ENCODE peak calls at places on chromosomes 13 and 19, in six cellular contexts. H is IMR-90, V is colonic mucosa, Y is GM23248, C is SK-N-SH, N is mesenchymal stem cell. I is an unnamed sample.

GRCh38 chr19:51572415-51572814 is 1.3 kb downstream of the ZNF175 start:
- DNase-seq in Y (peak), H (peak), C (no peak), V (no peak), N (peak), I (no peak)

GRCh38 chr19:10699650-10700335 is 1.4 kb upstream of the QTRT1 start:
- DNase-seq in H (peak), C (peak), V (peak), N (peak), Y (peak), I (no peak)

GRCh38 chr13:81987677-81988357 is 1646.9 kb upstream of the SPRY2 start:
- DNase-seq in H (no peak), C (no peak), V (no peak), N (no peak), Y (no peak), I (no peak)

GRCh38 chr19:40190891-40191835 is at the start of gene MAP3K10:
- DNase-seq in N (peak), Y (peak), V (peak), H (peak), C (peak), I (no peak)

GRCh38 chr13:41577437-41577836 is 120.1 kb downstream of the RGCC start:
- DNase-seq in V (peak), C (no peak), N (peak), H (peak), Y (peak), I (no peak)

GRCh38 chr19:5292843-5293606 is 47.6 kb downstream of the PTPRS start:
- DNase-seq in H (peak), V (peak), N (peak), C (peak), Y (peak), I (no peak)

GRCh38 chr13:41696163-41697003 is 239.0 kb downstream of the RGCC start:
- DNase-seq in N (peak), H (peak), C (no peak), V (no peak), Y (peak), I (no peak)

GRCh38 chr13:63435668-63436275 is 2020.1 kb upstream of the PCDH20 start:
- DNase-seq in V (no peak), C (no peak), N (peak), Y (peak), H (peak), I (no peak)

GRCh38 chr19:12841094-12841493 is 2.8 kb downstream of the MAST1 start:
- DNase-seq in V (no peak), N (peak), H (peak), Y (peak), C (peak), I (no peak)

GRCh38 chr13:62250501-62251175 is 835.0 kb upstream of the PCDH20 start:
- DNase-seq in Y (peak), C (no peak), V (no peak), N (peak), H (no peak), I (peak)

GRCh38 chr19:38852231-38853044 is 2.7 kb upstream of the HNRNPL start:
- DNase-seq in H (peak), Y (peak), N (peak), C (peak), V (peak), I (no peak)

GRCh38 chr13:110334841-110335490 is 27.9 kb downstream of the COL4A2 start:
- DNase-seq in H (no peak), N (no peak), Y (no peak), C (no peak), V (no peak), I (no peak)

GRCh38 chr13:98401936-98402335 is 175.0 kb downstream of the STK24 start:
- DNase-seq in V (no peak), Y (no peak), H (no peak), N (no peak), C (no peak), I (no peak)

DNA sequence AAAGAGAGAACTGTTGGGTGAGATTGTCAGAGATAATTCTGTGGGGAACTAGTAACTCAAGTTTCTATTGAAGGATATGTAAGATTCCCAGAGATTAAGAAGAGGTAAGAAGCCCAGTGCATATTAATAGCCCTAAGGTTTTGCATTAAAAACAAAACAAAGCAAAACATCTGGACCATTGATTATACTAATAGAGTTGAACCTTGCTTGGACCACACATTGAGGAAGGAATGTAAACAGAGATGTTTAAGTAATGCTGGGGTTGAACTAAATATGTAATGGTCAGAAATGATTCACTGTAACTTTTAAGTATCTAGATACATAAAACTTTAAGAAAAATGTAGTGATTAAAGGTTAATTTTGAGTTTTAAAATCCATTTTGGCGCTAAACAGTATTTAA is 1770.0 kb downstream of the PCDH9 start:
- DNase-seq in Y (no peak), H (peak), C (no peak), N (peak), V (no peak), I (no peak)
- H3K9ac ChIP-seq in Y (no peak), H (no peak), C (no peak), N (no peak), V (no peak), I (no peak)

DNA sequence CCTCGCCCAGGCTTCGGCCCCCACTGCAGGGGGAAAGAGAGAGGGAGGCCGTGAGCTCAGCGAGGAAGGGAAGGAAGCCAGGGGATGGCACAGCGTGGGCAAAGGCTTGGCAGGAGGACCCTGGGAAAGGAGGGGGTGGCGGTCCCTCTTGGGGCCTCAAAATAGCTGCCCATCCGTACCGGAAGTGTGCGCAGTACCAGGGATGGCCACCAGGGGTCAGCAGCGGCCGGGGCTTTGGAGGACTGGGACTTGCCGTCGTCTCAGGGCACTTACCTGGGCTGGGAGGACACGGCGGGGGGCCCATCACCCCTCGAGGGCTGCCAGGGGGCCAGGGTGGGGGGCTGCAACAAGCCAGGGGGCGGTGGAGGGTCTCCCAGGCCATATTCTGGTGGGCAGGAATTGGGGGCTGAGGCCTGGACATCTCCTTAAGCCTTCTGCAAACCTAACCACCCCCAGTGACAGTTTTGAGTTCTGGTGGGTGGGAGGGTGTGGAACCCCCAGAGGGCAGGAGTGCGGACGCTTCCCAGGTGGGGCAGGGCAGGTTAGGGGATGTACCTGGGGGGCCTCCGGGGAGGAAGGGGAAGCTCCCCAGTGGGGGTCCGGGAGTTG is 7.8 kb upstream of the TMEM161A start:
- DNase-seq in N (peak), H (peak), C (peak), Y (peak), V (peak), I (no peak)
- H3K9ac ChIP-seq in N (no peak), H (peak), C (no peak), Y (peak), V (no peak), I (no peak)

DNA sequence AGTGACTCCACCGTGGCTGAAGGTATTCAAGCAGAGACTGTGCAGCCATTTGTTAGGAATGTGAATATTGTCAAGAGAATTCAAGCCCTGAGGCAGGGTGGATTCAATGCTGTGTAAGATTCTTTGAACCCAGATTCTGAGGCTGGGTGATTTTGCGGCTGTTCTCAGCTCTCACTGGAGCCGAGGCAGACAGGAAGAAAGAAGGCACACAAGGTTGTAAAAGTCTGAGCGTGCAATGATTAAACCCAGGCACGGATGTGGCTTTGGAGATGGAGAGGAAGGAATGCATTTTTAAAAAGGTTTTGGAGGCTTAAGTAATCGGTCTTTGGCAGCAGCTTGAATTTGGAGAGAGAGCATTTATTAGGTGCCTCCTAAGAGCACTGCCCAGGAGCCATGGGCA is 187.9 kb downstream of the KATNAL1 start:
- DNase-seq in Y (peak), C (no peak), V (no peak), N (peak), H (peak), I (peak)
- H3K9ac ChIP-seq in Y (peak), C (no peak), V (peak), N (peak), H (no peak), I (peak)

GRCh38 chr13:31042084-31042483 is 109.6 kb downstream of the TEX26 start:
- DNase-seq in V (no peak), C (no peak), H (no peak), Y (no peak), N (no peak), I (no peak)

GRCh38 chr13:31037874-31038475 is 105.5 kb downstream of the TEX26 start:
- DNase-seq in N (no peak), C (no peak), Y (no peak), H (no peak), V (no peak), I (no peak)

GRCh38 chr13:31037351-31037750 is 104.9 kb downstream of the TEX26 start:
- DNase-seq in H (no peak), Y (no peak), N (no peak), C (no peak), V (no peak), I (no peak)

GRCh38 chr13:31036717-31037116 is 104.3 kb downstream of the TEX26 start:
- DNase-seq in Y (no peak), H (no peak), C (no peak), V (no peak), N (no peak), I (no peak)

DNA sequence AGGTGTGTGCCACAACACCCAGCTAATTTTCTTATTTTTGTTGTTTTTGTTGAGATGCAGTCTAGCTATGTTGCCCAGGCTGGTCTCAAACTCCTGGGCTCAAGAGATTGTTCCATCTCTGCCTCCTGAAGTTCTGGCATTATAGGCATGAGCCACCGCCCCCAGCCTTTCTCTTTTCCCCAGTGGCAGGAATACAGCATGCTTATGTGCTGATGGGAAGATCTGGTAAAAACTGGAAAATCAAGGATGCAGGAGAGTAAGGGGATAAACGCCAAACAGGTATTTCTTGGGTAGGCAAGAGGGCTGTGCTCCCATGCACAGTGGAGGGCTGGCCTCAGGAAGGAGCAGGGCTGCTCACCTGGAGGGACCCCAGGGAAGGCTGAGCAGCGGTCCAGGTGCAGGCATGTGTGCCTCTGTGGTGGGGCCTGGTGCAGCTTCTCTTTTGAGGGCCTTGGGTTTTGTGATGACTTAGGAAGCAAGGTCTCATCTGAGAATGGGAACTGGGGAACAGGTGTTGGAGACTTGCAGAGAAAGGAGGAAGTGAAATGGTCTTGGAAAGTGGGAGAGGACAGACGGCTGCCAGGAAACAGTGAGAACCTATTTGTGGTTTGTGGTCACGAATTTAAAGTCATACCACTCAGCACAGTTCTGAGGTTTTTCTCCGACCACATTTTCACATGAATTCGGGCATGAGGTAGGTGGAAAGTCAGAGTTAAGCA is 106.5 kb downstream of the TEX26 start:
- DNase-seq in Y (peak), V (no peak), C (no peak), N (peak), H (peak), I (no peak)
- H3K9ac ChIP-seq in Y (no peak), V (no peak), C (no peak), N (no peak), H (no peak), I (no peak)

DNA sequence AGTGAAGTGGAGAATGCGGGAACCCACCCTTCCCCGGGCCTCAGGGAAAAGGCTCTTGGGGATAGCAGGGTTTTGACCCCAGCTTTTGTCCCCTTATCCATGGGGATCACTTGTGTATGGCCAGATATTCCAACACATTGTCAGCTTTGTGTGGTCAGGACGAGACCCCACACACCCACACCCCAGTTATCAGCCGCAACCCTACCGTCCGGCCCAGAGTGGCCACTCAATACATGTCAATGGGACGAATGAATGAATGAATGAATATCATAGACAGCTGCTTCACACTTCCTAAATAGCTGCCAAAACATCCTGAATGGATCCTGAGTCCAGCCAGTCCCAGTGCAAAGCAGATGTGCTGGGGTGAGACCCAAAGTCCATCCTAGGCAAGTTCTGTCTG is 64.6 kb downstream of the TSHZ3 start:
- DNase-seq in V (no peak), Y (no peak), H (no peak), N (no peak), C (no peak), I (no peak)
- H3K9ac ChIP-seq in V (no peak), Y (no peak), H (no peak), N (peak), C (no peak), I (no peak)

GRCh38 chr13:23506821-23507210 is 63.4 kb upstream of the TNFRSF19 start:
- DNase-seq in N (peak), H (peak), Y (peak), V (no peak), C (peak), I (no peak)

GRCh38 chr13:23510544-23510916 is 59.7 kb upstream of the TNFRSF19 start:
- DNase-seq in C (no peak), N (peak), H (no peak), V (no peak), Y (peak), I (no peak)

GRCh38 chr13:23510979-23511735 is 59.1 kb upstream of the TNFRSF19 start:
- DNase-seq in V (no peak), H (peak), C (no peak), N (peak), Y (peak), I (no peak)

GRCh38 chr13:23512762-23513395 is 57.3 kb upstream of the TNFRSF19 start:
- DNase-seq in Y (no peak), N (no peak), H (no peak), C (no peak), V (no peak), I (no peak)

GRCh38 chr13:23509781-23510543 is 60.2 kb upstream of the TNFRSF19 start:
- DNase-seq in N (peak), Y (peak), V (no peak), H (peak), C (no peak), I (no peak)
- H3K9ac ChIP-seq in N (peak), Y (peak), V (no peak), H (no peak), C (peak), I (no peak)